ENCODE peak calls at places on chromosomes 6 and 20, in four cellular contexts. P, O, N and C are unnamed samples.

GRCh38 chr20:59564943-59565342 is 39.4 kb upstream of the PHACTR3 start:
- DNase-seq in N (no peak), O (no peak), P (no peak), C (peak)

GRCh38 chr6:147970970-147971369 is 371.7 kb upstream of the SASH1 start:
- DNase-seq in N (no peak), P (no peak), O (no peak), C (no peak)

GRCh38 chr6:129943637-129944271 is 74.6 kb upstream of the L3MBTL3 start:
- DNase-seq in O (no peak), P (no peak), N (no peak), C (no peak)

GRCh38 chr6:138088307-138088744 is 18.9 kb downstream of the PERP start:
- DNase-seq in N (peak), P (no peak), O (no peak), C (no peak)

GRCh38 chr6:165557674-165558073 is 105.4 kb downstream of the PDE10A start:
- DNase-seq in P (no peak), N (no peak), O (no peak), C (no peak)

GRCh38 chr20:22794200-22794599 is 209.8 kb upstream of the FOXA2 start:
- DNase-seq in N (no peak), O (no peak), P (no peak), C (no peak)

GRCh38 chr6:72620866-72621242 is 1.0 kb upstream of the KCNQ5 start:
- DNase-seq in P (no peak), O (no peak), N (no peak), C (no peak)

GRCh38 chr6:21953831-21954801 is 342.7 kb downstream of the PRL start:
- DNase-seq in O (peak), P (no peak), N (peak), C (no peak)

GRCh38 chr20:13111249-13111911 is 102.6 kb downstream of the SPTLC3 start:
- DNase-seq in N (no peak), O (no peak), P (no peak), C (no peak)

GRCh38 chr20:3168079-3168828 is 5.1 kb downstream of the LZTS3 start:
- DNase-seq in O (no peak), P (no peak), N (peak), C (no peak)

GRCh38 chr6:150352321-150353296 is 16.2 kb upstream of the IYD start:
- DNase-seq in P (no peak), N (no peak), O (no peak), C (no peak)

GRCh38 chr20:23419995-23420901 is 1.0 kb downstream of the NAPB start:
- DNase-seq in P (no peak), N (peak), O (no peak), C (no peak)

DNA sequence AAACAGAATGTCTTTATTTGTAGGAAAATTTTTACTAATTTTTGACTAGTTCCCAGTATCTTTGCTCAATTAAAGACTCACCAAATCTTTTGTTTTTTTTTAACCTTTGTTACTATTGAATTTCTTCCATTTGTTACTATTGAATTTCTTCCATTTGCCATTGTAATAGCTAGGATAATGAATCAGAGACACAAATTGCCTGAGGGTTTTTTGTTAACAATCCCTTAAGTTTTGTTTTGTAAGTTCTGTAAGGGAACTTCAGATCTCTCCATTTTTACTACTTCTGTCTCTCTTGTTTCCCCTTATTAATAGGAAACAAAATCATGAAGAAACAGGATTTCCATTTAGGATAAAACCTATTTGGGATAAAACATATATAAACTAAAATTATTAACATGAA is 104.3 kb downstream of the MAP3K4 start:
- DNase-seq in O (no peak), N (no peak), P (no peak), C (no peak)
- TF ChIP-seq CTCF in O (no peak), N (no peak), P (no peak), C (no peak)

DNA sequence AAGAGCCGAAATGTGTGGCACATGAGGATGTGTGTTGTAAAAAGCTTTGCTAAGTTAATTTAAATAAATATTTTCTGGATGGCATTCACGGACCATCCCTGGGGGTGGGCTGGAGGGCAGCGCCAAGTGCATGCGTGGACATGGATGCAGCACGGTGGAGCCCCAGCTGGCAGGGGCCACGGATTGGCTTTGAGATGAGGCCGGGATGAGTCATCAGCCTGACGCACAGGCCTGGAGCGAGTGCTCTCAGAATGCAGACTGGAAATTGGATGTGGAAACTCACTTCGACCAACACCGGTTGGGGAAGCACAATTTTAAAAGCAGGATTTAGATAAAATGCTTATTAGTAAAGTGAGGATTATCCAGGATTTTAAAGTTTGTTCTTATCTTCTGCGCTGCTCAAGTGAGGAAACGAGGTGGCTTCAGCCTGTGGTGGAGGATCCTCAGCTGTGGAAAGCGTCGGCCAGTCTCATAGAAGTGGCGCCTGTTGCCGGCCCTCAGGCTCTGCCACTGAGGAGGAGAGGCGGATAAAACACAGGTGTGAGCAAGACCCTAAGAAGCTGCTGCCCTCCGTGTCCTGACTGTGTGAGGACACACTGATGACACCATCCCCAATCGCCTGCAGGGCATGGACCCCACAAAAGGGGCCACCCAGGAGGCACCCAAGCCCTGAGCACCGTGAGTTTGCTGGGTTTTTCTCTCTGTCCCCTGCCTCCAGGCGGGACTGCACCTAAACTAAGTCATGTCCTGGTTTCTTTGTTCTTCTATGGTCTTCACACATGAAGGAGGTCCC is 279.7 kb downstream of the CDH4 start:
- DNase-seq in N (no peak), P (no peak), O (no peak), C (no peak)
- TF ChIP-seq CTCF in N (no peak), P (no peak), O (no peak), C (no peak)

GRCh38 chr6:30942338-30943060 is 1.7 kb downstream of the MUCL3 start:
- DNase-seq in O (peak), P (peak), N (peak), C (no peak)
- TF ChIP-seq CTCF in O (peak), P (no peak), N (no peak), C (peak)

DNA sequence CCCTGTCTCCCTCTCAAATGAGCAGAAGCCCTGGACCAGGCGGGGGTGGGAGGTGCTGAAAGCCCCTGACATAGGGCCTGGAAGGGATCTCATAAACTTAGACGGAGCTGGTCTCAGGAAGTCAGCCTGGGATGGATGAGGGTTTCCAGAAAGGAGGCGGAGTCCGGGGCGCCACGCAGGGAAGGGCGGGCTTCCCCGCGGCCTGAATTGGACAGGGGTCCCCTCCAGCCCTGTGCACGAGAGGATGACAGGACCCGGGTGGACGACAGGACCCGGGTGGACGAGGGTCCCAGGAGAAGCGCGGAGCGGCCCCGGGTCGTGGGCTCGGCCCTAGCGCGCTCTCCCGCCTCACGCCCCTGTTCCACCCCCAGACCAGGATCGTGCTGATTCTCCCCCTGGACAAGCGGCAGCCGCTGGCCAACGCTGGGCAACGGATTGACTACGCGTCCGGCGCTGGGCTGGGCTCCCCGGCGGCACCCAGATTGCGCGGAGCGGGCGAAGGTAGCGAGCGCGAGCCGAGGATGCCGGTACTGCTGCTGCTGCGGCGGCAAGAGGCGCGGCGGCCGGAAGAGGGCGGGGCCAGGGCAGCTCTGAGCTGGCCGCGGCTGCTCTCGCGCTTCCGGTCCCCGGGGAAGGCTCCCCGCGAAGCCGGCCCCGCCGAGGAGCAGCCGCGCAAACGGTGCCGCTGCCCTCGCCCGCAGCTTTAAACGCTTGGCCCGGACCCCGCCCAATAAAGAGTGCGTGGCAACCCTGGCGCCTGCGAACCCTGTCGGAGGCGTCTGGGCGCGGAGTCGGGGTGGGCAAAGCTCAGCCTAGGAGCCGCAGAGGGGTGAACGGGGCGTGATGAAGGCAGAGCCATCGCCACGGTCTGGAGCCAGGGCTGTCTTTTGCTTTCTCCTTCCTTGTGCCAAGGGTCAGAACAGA is 1.3 kb downstream of the C20orf144 start:
- DNase-seq in P (peak), O (peak), N (peak), C (peak)
- TF ChIP-seq CTCF in P (no peak), O (no peak), N (no peak), C (no peak)

GRCh38 chr6:12911387-12911960 is 194.9 kb downstream of the PHACTR1 start:
- DNase-seq in N (no peak), P (no peak), O (no peak), C (no peak)
- TF ChIP-seq CTCF in N (no peak), P (no peak), O (peak), C (peak)

GRCh38 chr6:115271434-115271833 is 789.3 kb downstream of the FRK start:
- DNase-seq in O (no peak), N (no peak), P (no peak), C (no peak)
- TF ChIP-seq CTCF in O (no peak), N (no peak), P (no peak), C (no peak)

DNA sequence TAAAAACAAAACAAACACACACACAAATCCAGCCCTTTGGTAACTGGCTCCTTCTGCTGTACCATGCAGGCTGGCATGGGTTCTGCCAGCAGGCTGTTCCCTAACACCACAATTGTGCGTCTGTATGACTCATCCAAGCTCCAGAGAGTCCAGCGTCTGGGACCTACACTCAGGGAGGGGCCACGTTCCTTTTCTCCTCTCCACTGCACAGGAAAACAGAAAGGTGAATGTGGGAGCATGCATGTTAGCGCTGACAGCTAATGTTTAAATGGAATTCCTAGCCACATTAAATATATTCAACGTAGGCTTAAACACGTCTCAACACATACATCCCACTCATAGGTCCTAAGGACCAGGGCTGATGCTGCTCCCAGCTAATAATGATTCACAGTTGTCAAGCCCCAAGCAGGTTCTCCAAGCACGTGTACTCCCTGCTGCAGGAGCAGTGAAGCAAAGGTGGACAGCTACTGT is 20.7 kb downstream of the MAP1LC3A start:
- DNase-seq in P (no peak), O (peak), N (no peak), C (peak)
- TF ChIP-seq CTCF in P (no peak), O (peak), N (no peak), C (peak)

GRCh38 chr6:15642276-15642675 is 20.6 kb downstream of the DTNBP1 start:
- DNase-seq in O (no peak), P (no peak), N (no peak), C (no peak)
- TF ChIP-seq CTCF in O (no peak), P (no peak), N (no peak), C (no peak)

GRCh38 chr6:125182237-125183018 is 28.9 kb downstream of the TPD52L1 start:
- DNase-seq in P (no peak), N (peak), O (no peak), C (no peak)
- TF ChIP-seq CTCF in P (no peak), N (no peak), O (no peak), C (no peak)

GRCh38 chr20:55667024-55667423 is 338.3 kb downstream of the CBLN4 start:
- DNase-seq in O (no peak), P (no peak), N (no peak), C (no peak)

GRCh38 chr20:55668659-55669058 is 336.7 kb downstream of the CBLN4 start:
- DNase-seq in N (no peak), O (no peak), P (no peak), C (no peak)

GRCh38 chr20:55667955-55668354 is 337.4 kb downstream of the CBLN4 start:
- DNase-seq in O (no peak), N (no peak), P (no peak), C (no peak)
- TF ChIP-seq CTCF in O (peak), N (no peak), P (no peak), C (no peak)